ENCODE peak calls at places on chromosomes 4 and X, in four cellular contexts. R is mammary epithelial cell, H is kidney epithelial cell, E is iPS DF 6.9. B is an unnamed sample.

GRCh38 chr4:125168531-125168930 is 146.2 kb upstream of the FAT4 start:
- DNase-seq in E (no peak), H (no peak), R (no peak), B (no peak)

GRCh38 chrX:150478496-150479492 is 89.6 kb upstream of the MTM1 start:
- DNase-seq in R (no peak), H (no peak), E (no peak), B (no peak)

GRCh38 chr4:24282446-24282845 is 301.9 kb downstream of the DHX15 start:
- DNase-seq in E (no peak), R (no peak), H (no peak), B (no peak)

GRCh38 chr4:64539234-64539849 is 130.1 kb upstream of the TECRL start:
- DNase-seq in H (peak; percentile 16), R (peak; percentile 37), E (peak; percentile 4), B (peak; percentile 59)

GRCh38 chrX:75084757-75085156 is 71.3 kb downstream of the ABCB7 start:
- DNase-seq in H (no peak), R (no peak), E (no peak), B (no peak)

GRCh38 chrX:48473718-48473990 is 2.3 kb upstream of the FTSJ1 start:
- DNase-seq in E (no peak), H (no peak), R (no peak), B (no peak)

GRCh38 chrX:119887721-119888425 is 7.8 kb upstream of the AKAP14 start:
- DNase-seq in H (no peak), R (no peak), E (no peak), B (peak; percentile 51)

GRCh38 chr4:105551968-105552746 is at the start of gene ARHGEF38:
- DNase-seq in H (peak; percentile 70), R (peak; percentile 78), E (no peak), B (no peak)

GRCh38 chr4:115437739-115438138 is 324.3 kb upstream of the NDST4 start:
- DNase-seq in H (no peak), R (no peak), E (no peak), B (no peak)

GRCh38 chr4:176547005-176547404 is 227.2 kb downstream of the SPCS3 start:
- DNase-seq in R (no peak), E (no peak), H (no peak), B (no peak)

GRCh38 chr4:10114607-10115006 is 2.0 kb downstream of the WDR1 start:
- DNase-seq in E (no peak), H (no peak), R (no peak), B (no peak)

GRCh38 chr4:10115657-10116624 is 658 bp downstream of the WDR1 start:
- DNase-seq in H (no peak), R (peak; percentile 74), E (no peak), B (peak; percentile 72)

GRCh38 chr4:10116625-10117423 is at the start of gene WDR1:
- DNase-seq in E (peak; percentile 58), H (peak; percentile 78), R (peak; percentile 95), B (peak; percentile 98)

GRCh38 chr4:10114147-10114546 is 2.5 kb downstream of the WDR1 start:
- DNase-seq in E (no peak), H (no peak), R (no peak), B (no peak)

GRCh38 chr4:10115271-10115656 is 1.3 kb downstream of the WDR1 start:
- DNase-seq in R (peak; percentile 45), E (no peak), H (no peak), B (no peak)
- H3K36me3 ChIP-seq in R (peaks cover 42% of the 10 kb centered on the region), E (peaks cover 38% of the 10 kb centered on the region), H (peaks cover 2% of the 10 kb centered on the region), B (no peaks in the 10 kb centered on the region)

GRCh38 chr4:73596001-73596400 is 24.2 kb downstream of the RASSF6 start:
- DNase-seq in H (no peak), E (no peak), R (no peak), B (no peak)

GRCh38 chr4:73603307-73603710 is 16.9 kb downstream of the RASSF6 start:
- DNase-seq in H (no peak), E (no peak), R (peak; percentile 25), B (no peak)

GRCh38 chr4:73597594-73597993 is 22.6 kb downstream of the RASSF6 start:
- DNase-seq in E (no peak), H (no peak), R (no peak), B (no peak)

GRCh38 chr4:73600917-73601316 is 19.3 kb downstream of the RASSF6 start:
- DNase-seq in H (no peak), E (no peak), R (no peak), B (no peak)

DNA sequence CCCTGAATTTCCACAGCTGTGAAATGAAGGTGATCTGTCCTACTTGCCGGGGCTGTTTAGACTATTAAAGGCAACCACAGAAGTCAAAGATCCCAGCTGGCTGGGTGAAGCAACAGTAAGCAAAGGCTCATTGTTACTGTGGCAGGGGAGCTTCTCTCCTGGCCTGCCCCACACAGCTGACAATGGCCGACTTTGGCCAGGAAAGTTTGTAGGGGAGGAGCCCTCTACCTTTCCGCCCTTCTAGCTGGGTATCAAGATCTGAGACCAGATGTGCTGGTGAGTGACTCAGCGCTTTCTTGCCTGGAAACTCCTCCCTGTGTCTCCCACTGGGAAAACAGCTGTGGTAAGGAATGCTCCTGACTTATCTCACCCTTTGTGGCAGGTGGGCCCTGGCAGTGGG is 21.1 kb downstream of the RASSF6 start:
- DNase-seq in E (peak; percentile 43), H (peak; percentile 76), R (peak; percentile 96), B (no peak)
- H3K36me3 ChIP-seq in E (no peaks in the 10 kb centered on the region), H (no peaks in the 10 kb centered on the region), R (peaks cover 3% of the 10 kb centered on the region), B (no peaks in the 10 kb centered on the region)

DNA sequence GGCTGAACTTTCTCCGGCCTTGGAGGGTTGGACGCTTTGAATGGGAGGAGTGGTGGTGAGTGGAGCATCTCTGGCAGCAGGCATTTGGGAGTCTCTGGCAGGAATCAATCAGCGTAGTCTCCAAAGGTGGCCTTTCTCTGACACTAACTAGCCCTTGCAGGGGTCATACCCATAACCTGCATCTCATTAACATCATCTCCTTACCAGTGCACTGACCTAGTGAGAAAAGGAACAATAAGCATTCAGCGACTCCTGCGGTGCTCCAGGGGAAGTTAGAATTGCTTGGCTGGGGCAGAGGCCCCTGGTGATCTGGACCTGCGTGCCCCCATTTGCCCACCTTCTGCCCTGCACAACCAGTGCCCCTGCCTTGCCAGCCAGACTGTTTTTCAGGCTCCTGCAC is 161.9 kb downstream of the PTTG2 start:
- DNase-seq in H (no peak), R (no peak), E (no peak), B (no peak)
- H3K36me3 ChIP-seq in H (peaks cover 1% of the 10 kb centered on the region), R (no peaks in the 10 kb centered on the region), E (no peaks in the 10 kb centered on the region), B (peaks cover 13% of the 10 kb centered on the region)

DNA sequence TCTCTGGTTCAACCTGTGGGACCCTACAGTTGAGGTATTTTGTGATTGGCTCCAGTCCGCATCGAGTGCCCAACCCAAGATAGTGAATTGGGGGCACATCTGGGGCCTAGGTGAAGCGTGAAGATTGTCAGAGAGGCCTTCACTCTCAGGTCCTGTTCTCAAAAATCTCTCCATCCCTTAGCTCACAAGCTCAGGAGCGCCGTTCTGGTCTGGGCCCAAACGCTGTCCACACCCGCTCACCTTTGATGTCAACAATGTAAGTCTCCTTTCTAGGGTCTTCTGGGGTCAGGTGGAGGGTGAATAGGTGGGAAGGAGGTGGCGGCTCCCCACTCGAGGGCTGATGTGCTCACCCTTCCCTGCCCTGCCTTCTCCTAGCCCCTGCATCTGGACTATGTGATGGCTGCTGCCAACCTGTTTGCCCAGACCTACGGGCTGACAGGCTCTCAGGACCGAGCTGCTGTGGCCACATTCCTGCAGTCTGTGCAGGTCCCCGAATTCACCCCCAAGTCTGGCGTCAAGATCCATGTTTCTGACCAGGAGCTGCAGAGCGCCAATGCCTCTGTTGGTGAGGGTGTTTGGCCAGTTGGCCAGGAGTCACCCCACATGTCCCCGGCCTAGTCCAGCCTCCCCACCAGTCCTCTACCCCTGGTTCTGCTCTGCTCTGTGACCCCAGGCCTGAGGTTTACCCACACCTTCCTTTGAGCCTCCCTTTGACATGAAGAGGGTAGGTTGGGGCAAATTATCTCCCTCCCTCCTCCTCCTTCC is 7.6 kb upstream of the CDK16 start:
- DNase-seq in H (no peak), R (no peak), E (no peak), B (no peak)
- H3K36me3 ChIP-seq in H (peaks cover 20% of the 10 kb centered on the region), R (peaks cover 66% of the 10 kb centered on the region), E (peaks cover 56% of the 10 kb centered on the region), B (peaks cover 78% of the 10 kb centered on the region)

DNA sequence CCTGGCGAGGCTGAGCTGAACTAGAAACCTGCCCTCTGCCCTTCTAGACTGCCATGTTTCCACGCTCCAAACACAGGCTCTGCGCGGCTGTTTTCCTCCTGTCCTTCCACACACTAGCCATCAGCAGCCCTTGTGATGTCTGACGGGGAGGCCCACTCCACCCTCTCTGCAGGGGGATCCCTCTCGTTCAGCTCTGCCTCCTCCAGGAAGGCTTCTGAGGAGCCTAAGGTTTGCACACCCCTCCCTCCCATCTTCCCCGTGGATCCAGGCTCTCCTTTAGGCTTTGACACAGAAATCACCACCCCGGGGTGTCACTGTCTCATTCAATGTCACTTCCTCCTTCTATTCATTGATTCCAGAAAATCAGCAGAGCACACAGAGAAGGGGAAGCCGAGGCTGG is 38.6 kb upstream of the CRMP1 start:
- DNase-seq in R (no peak), H (no peak), E (no peak), B (no peak)
- H3K36me3 ChIP-seq in R (no peaks in the 10 kb centered on the region), H (no peaks in the 10 kb centered on the region), E (no peaks in the 10 kb centered on the region), B (no peaks in the 10 kb centered on the region)

GRCh38 chr4:7769308-7769841 is 170.3 kb downstream of the AFAP1 start:
- DNase-seq in R (no peak), H (no peak), E (no peak), B (no peak)
- H3K36me3 ChIP-seq in R (no peaks in the 10 kb centered on the region), H (no peaks in the 10 kb centered on the region), E (peaks cover 7% of the 10 kb centered on the region), B (no peaks in the 10 kb centered on the region)

GRCh38 chr4:8216443-8217245 is 17.6 kb downstream of the SH3TC1 start:
- DNase-seq in H (no peak), E (no peak), R (no peak), B (no peak)
- H3K36me3 ChIP-seq in H (no peaks in the 10 kb centered on the region), E (no peaks in the 10 kb centered on the region), R (peaks cover 57% of the 10 kb centered on the region), B (no peaks in the 10 kb centered on the region)

GRCh38 chr4:83431200-83431599 is 24.4 kb downstream of the HELQ start:
- DNase-seq in H (no peak), R (no peak), E (no peak), B (no peak)
- H3K36me3 ChIP-seq in H (no peaks in the 10 kb centered on the region), R (peaks cover 5% of the 10 kb centered on the region), E (no peaks in the 10 kb centered on the region), B (peaks cover under 1% of the 10 kb centered on the region)

GRCh38 chrX:101368800-101369199 is 17.2 kb downstream of the BTK start:
- DNase-seq in H (no peak), E (no peak), R (no peak), B (no peak)

GRCh38 chrX:101370888-101371504 is 15.0 kb downstream of the BTK start:
- DNase-seq in E (no peak), R (no peak), H (no peak), B (no peak)

DNA sequence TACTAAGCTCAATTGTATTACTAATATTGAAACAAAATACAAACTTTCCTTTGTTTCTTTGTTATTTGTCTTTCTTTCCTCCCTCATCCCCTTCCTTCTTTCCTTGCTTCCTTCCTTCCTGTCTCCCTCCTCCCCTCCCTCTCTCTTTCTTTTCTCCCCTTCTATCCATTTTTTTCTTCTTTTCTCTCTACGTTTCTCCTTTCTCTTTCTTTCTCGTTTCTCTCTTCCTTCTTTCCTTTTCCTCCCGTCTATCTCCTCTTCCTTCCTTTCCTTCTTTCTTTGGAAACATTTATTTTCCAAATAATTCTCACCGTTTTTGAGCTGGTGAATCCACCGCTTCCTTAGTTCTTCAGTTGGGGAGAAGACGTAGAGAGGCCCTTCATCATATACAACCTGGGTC is 16.3 kb downstream of the BTK start:
- DNase-seq in R (no peak), E (no peak), H (no peak), B (no peak)
- H3K36me3 ChIP-seq in R (no peaks in the 10 kb centered on the region), E (no peaks in the 10 kb centered on the region), H (no peaks in the 10 kb centered on the region), B (no peaks in the 10 kb centered on the region)